ENCODE peak calls at places on chromosomes 16 and 17, in four cellular contexts. D is K562, G is HepG2, I is HCT116. J is an unnamed sample.

GRCh38 chr16:58847902-58848661 is 114.0 kb upstream of the GOT2 start:
- DNase-seq in D (no peak), G (peak; percentile 53), I (no peak), J (no peak)

GRCh38 chr16:74611721-74612120 is 4.8 kb upstream of the GLG1 start:
- DNase-seq in D (no peak), G (no peak), I (no peak), J (no peak)

GRCh38 chr16:23025692-23026305 is 123.5 kb downstream of the USP31 start:
- DNase-seq in D (no peak), G (no peak), I (no peak), J (no peak)

GRCh38 chr17:46943511-46944393 is 20.8 kb downstream of the GOSR2 start:
- DNase-seq in D (peak; percentile 48), G (peak; percentile 92), I (no peak), J (no peak)

GRCh38 chr16:4877298-4877685 is 30.0 kb downstream of the UBN1 start:
- DNase-seq in D (no peak), G (no peak), I (no peak), J (no peak)

GRCh38 chr16:66494916-66495315 is 55.0 kb downstream of the TK2 start:
- DNase-seq in D (no peak), G (no peak), I (no peak), J (no peak)

GRCh38 chr17:8126306-8127066 is 2.6 kb upstream of the HES7 start:
- DNase-seq in D (peak; percentile 68), G (no peak), I (no peak), J (no peak)

GRCh38 chr17:7894866-7895265 is 6.3 kb downstream of the CHD3 start:
- DNase-seq in D (no peak), G (no peak), I (no peak), J (no peak)

GRCh38 chr17:17713839-17714238 is 32.6 kb downstream of the RAI1 start:
- DNase-seq in D (no peak), G (peak; percentile 61), I (no peak), J (peak; percentile 72)

GRCh38 chr16:25114121-25114520 is 2.6 kb downstream of the LCMT1 start:
- DNase-seq in D (no peak), G (no peak), I (no peak), J (no peak)

GRCh38 chr17:32302860-32303649 is 37.4 kb downstream of the RHBDL3 start:
- DNase-seq in D (no peak), G (peak; percentile 84), I (no peak), J (peak; percentile 87)

GRCh38 chr16:24834459-24835335 is 11.1 kb upstream of the SLC5A11 start:
- DNase-seq in D (peak; percentile 80), G (peak; percentile 62), I (peak; percentile 18), J (peak; percentile 56)

GRCh38 chr17:58504826-58505351 is 9.5 kb downstream of the MTMR4 start:
- DNase-seq in D (no peak), G (no peak), I (no peak), J (no peak)

GRCh38 chr16:66357523-66357928 is 9.0 kb upstream of the CDH5 start:
- DNase-seq in D (peak; percentile 64), G (peak; percentile 61), I (peak; percentile 72), J (peak; percentile 74)

GRCh38 chr17:81298325-81298990 is 3.4 kb upstream of the SLC38A10 start:
- DNase-seq in D (no peak), G (peak; percentile 34), I (no peak), J (peak; percentile 66)

GRCh38 chr17:16351831-16352230 is 1.4 kb downstream of the CENPV start:
- DNase-seq in D (no peak), G (no peak), I (no peak), J (no peak)

GRCh38 chr17:67150826-67151225 is 94.2 kb downstream of the HELZ start:
- DNase-seq in D (no peak), G (no peak), I (no peak), J (no peak)

DNA sequence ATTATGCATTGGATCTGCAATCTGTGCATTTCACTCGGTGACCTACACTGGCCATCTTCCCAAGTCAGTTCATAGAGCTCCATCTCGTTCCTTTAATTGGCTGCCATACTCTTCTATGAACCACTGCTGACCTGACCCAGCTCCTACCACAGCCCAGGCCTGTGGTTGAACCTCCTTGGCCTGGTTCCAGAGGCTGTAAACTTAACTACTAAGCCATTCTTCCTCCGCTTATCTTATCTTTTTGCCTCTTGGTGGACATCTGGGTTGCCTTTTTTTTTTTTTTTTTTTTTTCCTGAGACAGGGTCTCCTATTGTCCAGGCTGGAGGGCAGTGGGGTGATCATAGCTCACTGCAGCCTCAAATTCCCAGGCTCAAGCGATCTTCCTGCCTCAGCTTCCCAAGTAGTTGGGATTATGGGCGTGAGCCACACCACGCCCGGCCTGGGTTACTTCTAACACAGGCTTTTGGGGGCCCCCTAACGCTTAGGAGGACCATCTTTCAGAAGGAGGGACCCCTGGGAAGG is 18.3 kb downstream of the COQ7 start:
- DNase-seq in D (peak; percentile 86), G (no peak), I (no peak), J (no peak)
- TF ChIP-seq JUND in D (peak; percentile 10), G (no peak), I (no peak), J (no peak)

GRCh38 chr16:88678224-88678979 is 7.9 kb downstream of the SNAI3 start:
- DNase-seq in D (no peak), G (no peak), I (no peak), J (no peak)
- TF ChIP-seq JUND in D (no peak), G (no peak), I (no peak), J (no peak)

GRCh38 chr17:28827672-28828071 is 14.9 kb downstream of the FAM222B start:
- DNase-seq in D (peak; percentile 41), G (no peak), I (no peak), J (no peak)
- TF ChIP-seq JUND in D (no peak), G (no peak), I (no peak), J (no peak)

DNA sequence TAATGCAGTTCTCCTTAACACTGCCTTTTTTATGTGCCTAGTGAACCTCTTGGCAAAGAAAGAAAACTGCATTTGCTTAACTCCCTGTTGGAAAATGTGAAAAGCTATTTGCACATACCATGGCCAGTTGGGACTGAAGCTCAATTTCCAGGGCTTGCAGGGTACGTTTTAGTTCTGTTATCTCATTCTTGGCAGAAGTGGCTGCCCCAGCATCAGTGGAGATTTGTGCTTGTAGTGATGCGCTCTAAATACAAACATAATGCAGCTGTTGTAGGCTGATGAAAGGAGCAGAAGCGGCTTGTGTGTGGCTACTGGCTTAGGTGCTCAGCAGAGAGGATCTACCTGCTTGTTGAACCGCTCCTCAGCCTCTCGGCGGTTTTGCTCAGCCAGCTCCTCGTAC is 3.7 kb downstream of the KRT24 start:
- DNase-seq in D (no peak), G (no peak), I (no peak), J (no peak)
- TF ChIP-seq JUND in D (no peak), G (no peak), I (no peak), J (no peak)

J was measured in T47D.